ENCODE peak calls at places on chromosomes 7 and 10, in eight cellular contexts. One of them, this sample, is unnamed.

GRCh38 chr10:116748041-116748440 is 5.7 kb upstream of the HSPA12A start:
- DNase-seq in spleen: no peak
- DNase-seq in HL-60: no peak
- DNase-seq in OCI-LY7: no peak
- DNase-seq in BE2C: no peak
- DNase-seq in hepatocyte: peak; percentile 52
- DNase-seq in tibial artery: no peak
- DNase-seq in fibroblast of lung: peak; percentile 72
- DNase-seq in this sample: peak; percentile 57

GRCh38 chr7:93245525-93246432 is 13.6 kb downstream of the VPS50 start:
- DNase-seq in tibial artery: no peak
- DNase-seq in HL-60: no peak
- DNase-seq in BE2C: no peak
- DNase-seq in OCI-LY7: peak; percentile 39
- DNase-seq in fibroblast of lung: peak; percentile 29
- DNase-seq in spleen: no peak
- DNase-seq in hepatocyte: peak; percentile 18
- DNase-seq in this sample: no peak

GRCh38 chr10:16929067-16929466 is 111.8 kb upstream of the RSU1 start:
- DNase-seq in BE2C: no peak
- DNase-seq in hepatocyte: no peak
- DNase-seq in HL-60: no peak
- DNase-seq in tibial artery: no peak
- DNase-seq in fibroblast of lung: no peak
- DNase-seq in spleen: no peak
- DNase-seq in OCI-LY7: no peak
- DNase-seq in this sample: no peak

GRCh38 chr7:134941947-134942346 is 44.4 kb upstream of the AGBL3 start:
- DNase-seq in spleen: no peak
- DNase-seq in fibroblast of lung: no peak
- DNase-seq in BE2C: no peak
- DNase-seq in tibial artery: no peak
- DNase-seq in HL-60: no peak
- DNase-seq in OCI-LY7: no peak
- DNase-seq in hepatocyte: no peak
- DNase-seq in this sample: no peak

GRCh38 chr10:76491216-76491615 is 1059.8 kb downstream of the LRMDA start:
- DNase-seq in OCI-LY7: no peak
- DNase-seq in spleen: no peak
- DNase-seq in hepatocyte: no peak
- DNase-seq in HL-60: no peak
- DNase-seq in BE2C: no peak
- DNase-seq in fibroblast of lung: peak; percentile 88
- DNase-seq in tibial artery: no peak
- DNase-seq in this sample: no peak

GRCh38 chr7:131932271-131932670 is 375.8 kb upstream of the PODXL start:
- DNase-seq in fibroblast of lung: no peak
- DNase-seq in OCI-LY7: no peak
- DNase-seq in HL-60: no peak
- DNase-seq in spleen: no peak
- DNase-seq in hepatocyte: no peak
- DNase-seq in tibial artery: no peak
- DNase-seq in BE2C: no peak
- DNase-seq in this sample: no peak

GRCh38 chr7:143337216-143337615 is 21.3 kb downstream of the CLCN1 start:
- DNase-seq in HL-60: no peak
- DNase-seq in BE2C: no peak
- DNase-seq in OCI-LY7: no peak
- DNase-seq in hepatocyte: no peak
- DNase-seq in spleen: no peak
- DNase-seq in tibial artery: no peak
- DNase-seq in fibroblast of lung: no peak
- DNase-seq in this sample: no peak

GRCh38 chr10:24331457-24331856 is 122.5 kb downstream of the KIAA1217 start:
- DNase-seq in fibroblast of lung: peak; percentile 78
- DNase-seq in OCI-LY7: no peak
- DNase-seq in HL-60: no peak
- DNase-seq in hepatocyte: peak; percentile 23
- DNase-seq in tibial artery: no peak
- DNase-seq in BE2C: no peak
- DNase-seq in spleen: no peak
- DNase-seq in this sample: peak; percentile 72

GRCh38 chr10:96473866-96474265 is 39.9 kb downstream of the TLL2 start:
- DNase-seq in fibroblast of lung: no peak
- DNase-seq in OCI-LY7: no peak
- DNase-seq in hepatocyte: no peak
- DNase-seq in HL-60: no peak
- DNase-seq in spleen: no peak
- DNase-seq in tibial artery: no peak
- DNase-seq in BE2C: no peak
- DNase-seq in this sample: no peak
- H3K4me3 ChIP-seq in fibroblast of lung: no peak overlapping the region
- H3K4me3 ChIP-seq in OCI-LY7: no peak overlapping the region
- H3K4me3 ChIP-seq in hepatocyte: no peak overlapping the region
- H3K4me3 ChIP-seq in HL-60: no peak overlapping the region
- H3K4me3 ChIP-seq in spleen: no peak overlapping the region
- H3K4me3 ChIP-seq in tibial artery: no peak overlapping the region
- H3K4me3 ChIP-seq in BE2C: no peak overlapping the region
- H3K4me3 ChIP-seq in this sample: no peak overlapping the region

GRCh38 chr10:74153123-74153522 is 2.1 kb downstream of the ADK start:
- DNase-seq in BE2C: no peak
- DNase-seq in HL-60: no peak
- DNase-seq in spleen: no peak
- DNase-seq in fibroblast of lung: peak; percentile 47
- DNase-seq in hepatocyte: no peak
- DNase-seq in OCI-LY7: no peak
- DNase-seq in tibial artery: no peak
- DNase-seq in this sample: no peak
- H3K4me3 ChIP-seq in BE2C: no peak overlapping the region
- H3K4me3 ChIP-seq in HL-60: peak overlapping the region; percentile 98
- H3K4me3 ChIP-seq in spleen: no peak overlapping the region
- H3K4me3 ChIP-seq in fibroblast of lung: peak overlapping the region; percentile 2
- H3K4me3 ChIP-seq in hepatocyte: no peak overlapping the region
- H3K4me3 ChIP-seq in OCI-LY7: no peak overlapping the region
- H3K4me3 ChIP-seq in tibial artery: no peak overlapping the region
- H3K4me3 ChIP-seq in this sample: no peak overlapping the region

GRCh38 chr7:57414415-57414814 is 35.6 kb upstream of the ZNF716 start:
- DNase-seq in HL-60: no peak
- DNase-seq in tibial artery: no peak
- DNase-seq in BE2C: no peak
- DNase-seq in OCI-LY7: no peak
- DNase-seq in hepatocyte: no peak
- DNase-seq in fibroblast of lung: no peak
- DNase-seq in spleen: peak; percentile 32
- DNase-seq in this sample: no peak
- H3K4me3 ChIP-seq in HL-60: no peak overlapping the region
- H3K4me3 ChIP-seq in tibial artery: no peak overlapping the region
- H3K4me3 ChIP-seq in BE2C: no peak overlapping the region
- H3K4me3 ChIP-seq in OCI-LY7: no peak overlapping the region
- H3K4me3 ChIP-seq in hepatocyte: no peak overlapping the region
- H3K4me3 ChIP-seq in fibroblast of lung: no peak overlapping the region
- H3K4me3 ChIP-seq in spleen: no peak overlapping the region
- H3K4me3 ChIP-seq in this sample: no peak overlapping the region

GRCh38 chr7:116271980-116272886 is 61.9 kb downstream of the TES start:
- DNase-seq in fibroblast of lung: peak; percentile 98
- DNase-seq in OCI-LY7: no peak
- DNase-seq in tibial artery: peak; percentile 64
- DNase-seq in spleen: no peak
- DNase-seq in hepatocyte: peak; percentile 69
- DNase-seq in BE2C: no peak
- DNase-seq in HL-60: no peak
- DNase-seq in this sample: no peak
- H3K4me3 ChIP-seq in fibroblast of lung: peak overlapping the region; percentile 27
- H3K4me3 ChIP-seq in OCI-LY7: no peak overlapping the region
- H3K4me3 ChIP-seq in tibial artery: peak overlapping the region; percentile 14
- H3K4me3 ChIP-seq in spleen: no peak overlapping the region
- H3K4me3 ChIP-seq in hepatocyte: no peak overlapping the region
- H3K4me3 ChIP-seq in BE2C: no peak overlapping the region
- H3K4me3 ChIP-seq in HL-60: no peak overlapping the region
- H3K4me3 ChIP-seq in this sample: no peak overlapping the region

DNA sequence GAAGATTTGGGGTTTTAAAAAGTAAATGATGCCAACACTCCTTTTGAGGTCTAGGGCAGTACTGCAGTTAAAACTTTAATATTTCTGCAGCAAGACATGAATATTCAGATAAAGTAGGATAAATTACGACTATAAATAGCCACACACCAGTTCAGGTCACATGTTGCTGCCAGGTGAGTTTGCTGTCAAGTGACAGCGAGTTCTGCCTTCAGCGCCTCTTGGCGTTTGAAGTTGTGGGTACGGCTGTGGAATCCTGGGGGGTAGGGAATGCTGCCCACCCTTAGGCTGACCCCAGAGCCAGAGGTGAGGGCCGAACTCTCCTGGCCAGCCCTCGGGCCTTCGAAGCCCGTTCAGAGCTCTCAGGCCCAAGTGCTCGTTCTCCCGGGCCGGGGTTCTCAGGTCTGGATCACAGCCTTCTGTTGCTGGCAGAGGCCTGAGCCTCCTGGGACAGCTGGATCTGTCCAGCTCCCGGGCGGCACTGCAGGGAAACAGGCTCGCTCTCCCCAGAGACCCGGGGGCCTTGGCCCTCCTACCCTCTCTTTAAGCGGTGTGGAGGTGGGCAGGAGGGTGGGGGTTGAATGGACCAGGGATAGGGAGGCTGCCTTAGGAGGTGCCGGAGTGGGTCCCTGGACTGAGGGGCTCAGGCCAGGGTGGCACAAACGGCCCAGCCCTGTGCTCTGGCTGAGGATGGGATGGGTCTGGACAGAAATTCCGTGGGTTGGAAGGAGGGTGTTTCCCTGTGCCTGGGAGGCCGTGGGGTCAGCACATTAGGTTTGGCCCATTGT is 5.4 kb downstream of the BRI3 start:
- DNase-seq in BE2C: peak; percentile 34
- DNase-seq in fibroblast of lung: no peak
- DNase-seq in OCI-LY7: no peak
- DNase-seq in hepatocyte: peak; percentile 8
- DNase-seq in tibial artery: no peak
- DNase-seq in spleen: no peak
- DNase-seq in HL-60: no peak
- DNase-seq in this sample: no peak
- H3K4me3 ChIP-seq in BE2C: no peak overlapping the region
- H3K4me3 ChIP-seq in fibroblast of lung: peak overlapping the region; percentile 20
- H3K4me3 ChIP-seq in OCI-LY7: no peak overlapping the region
- H3K4me3 ChIP-seq in hepatocyte: no peak overlapping the region
- H3K4me3 ChIP-seq in tibial artery: peak overlapping the region; percentile 75
- H3K4me3 ChIP-seq in spleen: no peak overlapping the region
- H3K4me3 ChIP-seq in HL-60: no peak overlapping the region
- H3K4me3 ChIP-seq in this sample: no peak overlapping the region

DNA sequence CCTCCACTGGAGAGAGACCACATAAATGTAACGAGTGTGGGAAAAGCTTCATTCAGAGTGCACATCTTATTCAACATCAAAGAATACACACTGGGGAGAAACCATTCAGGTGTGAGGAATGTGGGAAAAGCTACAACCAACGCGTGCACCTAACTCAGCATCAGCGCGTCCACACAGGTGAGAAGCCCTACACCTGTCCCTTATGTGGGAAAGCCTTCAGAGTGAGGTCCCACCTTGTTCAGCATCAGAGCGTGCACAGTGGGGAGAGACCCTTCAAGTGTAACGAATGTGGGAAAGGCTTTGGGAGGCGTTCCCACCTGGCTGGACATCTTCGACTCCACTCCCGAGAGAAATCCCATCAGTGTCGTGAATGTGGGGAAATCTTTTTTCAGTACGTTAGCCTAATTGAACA is 20.6 kb downstream of the FAM200A start:
- DNase-seq in BE2C: no peak
- DNase-seq in spleen: no peak
- DNase-seq in tibial artery: no peak
- DNase-seq in fibroblast of lung: peak; percentile 8
- DNase-seq in OCI-LY7: no peak
- DNase-seq in HL-60: no peak
- DNase-seq in hepatocyte: no peak
- DNase-seq in this sample: no peak
- H3K4me3 ChIP-seq in BE2C: no peak overlapping the region
- H3K4me3 ChIP-seq in spleen: no peak overlapping the region
- H3K4me3 ChIP-seq in tibial artery: no peak overlapping the region
- H3K4me3 ChIP-seq in fibroblast of lung: no peak overlapping the region
- H3K4me3 ChIP-seq in OCI-LY7: no peak overlapping the region
- H3K4me3 ChIP-seq in HL-60: no peak overlapping the region
- H3K4me3 ChIP-seq in hepatocyte: no peak overlapping the region
- H3K4me3 ChIP-seq in this sample: no peak overlapping the region

GRCh38 chr10:73780966-73781365 is 882 bp upstream of the CHCHD1 start:
- DNase-seq in OCI-LY7: peak; percentile 39
- DNase-seq in fibroblast of lung: no peak
- DNase-seq in spleen: no peak
- DNase-seq in hepatocyte: no peak
- DNase-seq in BE2C: no peak
- DNase-seq in HL-60: no peak
- DNase-seq in tibial artery: no peak
- DNase-seq in this sample: no peak

GRCh38 chr10:73779018-73779417 is 2.8 kb upstream of the CHCHD1 start:
- DNase-seq in BE2C: no peak
- DNase-seq in tibial artery: no peak
- DNase-seq in OCI-LY7: no peak
- DNase-seq in HL-60: no peak
- DNase-seq in hepatocyte: no peak
- DNase-seq in fibroblast of lung: no peak
- DNase-seq in spleen: no peak
- DNase-seq in this sample: no peak

GRCh38 chr10:73781548-73781878 is 335 bp upstream of the CHCHD1 start:
- DNase-seq in tibial artery: no peak
- DNase-seq in fibroblast of lung: no peak
- DNase-seq in OCI-LY7: no peak
- DNase-seq in BE2C: no peak
- DNase-seq in spleen: no peak
- DNase-seq in HL-60: no peak
- DNase-seq in hepatocyte: no peak
- DNase-seq in this sample: no peak

GRCh38 chr10:73779539-73780197 is 2.2 kb upstream of the CHCHD1 start:
- DNase-seq in OCI-LY7: no peak
- DNase-seq in hepatocyte: no peak
- DNase-seq in HL-60: no peak
- DNase-seq in spleen: no peak
- DNase-seq in tibial artery: no peak
- DNase-seq in fibroblast of lung: no peak
- DNase-seq in BE2C: no peak
- DNase-seq in this sample: no peak

DNA sequence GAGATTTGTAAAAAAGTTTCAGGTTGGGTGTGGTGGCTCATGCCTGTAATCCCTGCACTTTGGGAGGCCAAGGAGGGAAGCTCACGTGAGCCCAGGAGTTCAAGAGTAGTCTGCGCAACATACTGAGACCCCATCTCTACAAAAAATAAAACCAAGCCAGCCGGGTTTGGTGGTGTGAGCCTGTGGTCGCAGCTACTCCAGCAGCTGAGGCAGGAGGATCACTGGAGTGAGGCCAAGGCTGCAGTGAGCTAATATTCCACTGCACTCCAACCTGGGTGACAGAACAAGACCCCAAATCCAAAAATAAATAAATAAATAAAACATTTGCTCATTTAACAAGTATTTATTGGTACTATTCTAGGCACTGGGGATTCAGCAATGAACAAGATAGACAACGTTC is 1.5 kb upstream of the CHCHD1 start:
- DNase-seq in tibial artery: no peak
- DNase-seq in BE2C: no peak
- DNase-seq in OCI-LY7: no peak
- DNase-seq in hepatocyte: no peak
- DNase-seq in fibroblast of lung: no peak
- DNase-seq in HL-60: no peak
- DNase-seq in spleen: no peak
- DNase-seq in this sample: no peak
- H3K4me3 ChIP-seq in tibial artery: no peak overlapping the region
- H3K4me3 ChIP-seq in BE2C: peak overlapping the region; percentile 89
- H3K4me3 ChIP-seq in OCI-LY7: peak overlapping the region; percentile 94
- H3K4me3 ChIP-seq in hepatocyte: no peak overlapping the region
- H3K4me3 ChIP-seq in fibroblast of lung: peak overlapping the region; percentile 99
- H3K4me3 ChIP-seq in HL-60: no peak overlapping the region
- H3K4me3 ChIP-seq in spleen: no peak overlapping the region
- H3K4me3 ChIP-seq in this sample: no peak overlapping the region

GRCh38 chr7:2638224-2638991 is 6.6 kb downstream of the TTYH3 start:
- DNase-seq in fibroblast of lung: peak; percentile 77
- DNase-seq in HL-60: no peak
- DNase-seq in spleen: peak; percentile 79
- DNase-seq in BE2C: peak; percentile 55
- DNase-seq in OCI-LY7: no peak
- DNase-seq in tibial artery: no peak
- DNase-seq in hepatocyte: no peak
- DNase-seq in this sample: peak; percentile 92
- H3K4me3 ChIP-seq in fibroblast of lung: no peak overlapping the region
- H3K4me3 ChIP-seq in HL-60: no peak overlapping the region
- H3K4me3 ChIP-seq in spleen: no peak overlapping the region
- H3K4me3 ChIP-seq in BE2C: no peak overlapping the region
- H3K4me3 ChIP-seq in OCI-LY7: no peak overlapping the region
- H3K4me3 ChIP-seq in tibial artery: no peak overlapping the region
- H3K4me3 ChIP-seq in hepatocyte: no peak overlapping the region
- H3K4me3 ChIP-seq in this sample: no peak overlapping the region

This sample was measured in adrenal gland.